ENCODE peak calls at places on chromosomes 7 and 10, in seven cellular contexts. D is upper lobe of right lung, L is RPMI7951, E is sciatic nerve, S is AG20443, K is HS-5, T is GM23338. W is an unnamed sample.

GRCh38 chr10:102791754-102792153 is 45.5 kb downstream of the CYP17A1 start:
- DNase-seq in D (no peak), L (peak), E (no peak), S (no peak), K (no peak), T (no peak), W (peak)

GRCh38 chr10:99421233-99421739 is 9.1 kb downstream of the GOT1 start:
- DNase-seq in D (no peak), L (no peak), E (no peak), S (no peak), K (no peak), T (no peak), W (no peak)

GRCh38 chr7:92747041-92747835 is 89.1 kb downstream of the CDK6 start:
- DNase-seq in D (no peak), L (peak), E (no peak), S (no peak), K (no peak), T (no peak), W (peak)

GRCh38 chr7:134941947-134942346 is 44.4 kb upstream of the AGBL3 start:
- DNase-seq in D (peak), L (no peak), E (no peak), S (no peak), K (no peak), T (peak), W (no peak)

GRCh38 chr7:867406-868188 is 8.8 kb upstream of the GET4 start:
- DNase-seq in D (peak), L (no peak), E (no peak), S (peak), K (no peak), T (no peak), W (peak)

GRCh38 chr7:2209146-2209960 is 23.4 kb downstream of the MAD1L1 start:
- DNase-seq in D (peak), L (peak), E (peak), S (peak), K (no peak), T (peak), W (peak)

GRCh38 chr10:17847586-17848296 is 38.6 kb downstream of the MRC1 start:
- DNase-seq in D (no peak), L (peak), E (no peak), S (peak), K (no peak), T (peak), W (peak)

GRCh38 chr7:101594790-101595189 is 34.3 kb downstream of the MYL10 start:
- DNase-seq in D (no peak), L (peak), E (peak), S (no peak), K (no peak), T (no peak), W (no peak)

GRCh38 chr7:2212906-2213305 is 19.8 kb downstream of the MAD1L1 start:
- DNase-seq in D (peak), L (no peak), E (no peak), S (no peak), K (no peak), T (no peak), W (no peak)

GRCh38 chr10:47360419-47361040 is 12.4 kb downstream of the RBP3 start:
- DNase-seq in D (no peak), L (no peak), E (peak), S (no peak), K (no peak), T (no peak), W (no peak)

GRCh38 chr10:51224610-51225230 is 150.4 kb downstream of the PRKG1 start:
- DNase-seq in D (no peak), L (peak), E (no peak), S (peak), K (peak), T (no peak), W (peak)

GRCh38 chr10:86001521-86001920 is 365.1 kb downstream of the GRID1 start:
- DNase-seq in D (no peak), L (no peak), E (no peak), S (no peak), K (no peak), T (no peak), W (no peak)

GRCh38 chr10:102119417-102120141 is 589 bp downstream of the LDB1 start:
- DNase-seq in D (peak), L (peak), E (peak), S (peak), K (no peak), T (peak), W (peak)

GRCh38 chr7:129401968-129402860 is 32.0 kb upstream of the STRIP2 start:
- DNase-seq in D (no peak), L (peak), E (no peak), S (no peak), K (no peak), T (no peak), W (no peak)

GRCh38 chr7:33903770-33904679 is 1.3 kb upstream of the BMPER start:
- DNase-seq in D (peak), L (peak), E (peak), S (peak), K (peak), T (peak), W (peak)

GRCh38 chr7:41786943-41787342 is 84.1 kb upstream of the INHBA start:
- DNase-seq in D (no peak), L (peak), E (no peak), S (no peak), K (no peak), T (no peak), W (peak)

GRCh38 chr7:92156976-92157375 is 22.0 kb downstream of the LRRD1 start:
- DNase-seq in D (no peak), L (no peak), E (no peak), S (no peak), K (no peak), T (no peak), W (no peak)

GRCh38 chr7:29434405-29434804 is 129.2 kb upstream of the PRR15 start:
- DNase-seq in D (no peak), L (no peak), E (no peak), S (no peak), K (no peak), T (no peak), W (no peak)

GRCh38 chr7:107344799-107345198 is 125.1 kb upstream of the GPR22 start:
- DNase-seq in D (no peak), L (no peak), E (no peak), S (no peak), K (no peak), T (no peak), W (no peak)

GRCh38 chr10:58781873-58782488 is 269.3 kb downstream of the BICC1 start:
- DNase-seq in D (no peak), L (peak), E (no peak), S (peak), K (peak), T (peak), W (peak)

GRCh38 chr10:88897019-88897853 is 17.2 kb downstream of the STAMBPL1 start:
- DNase-seq in D (no peak), L (peak), E (no peak), S (peak), K (no peak), T (no peak), W (peak)

GRCh38 chr10:125316436-125316835 is 156.1 kb upstream of the CTBP2 start:
- DNase-seq in D (no peak), L (no peak), E (no peak), S (no peak), K (no peak), T (no peak), W (no peak)

GRCh38 chr7:86968618-86969017 is 90.8 kb downstream of the ELAPOR2 start:
- DNase-seq in D (no peak), L (no peak), E (no peak), S (no peak), K (no peak), T (no peak), W (peak)

GRCh38 chr10:80136134-80136571 is 3.6 kb downstream of the PLAC9 start:
- DNase-seq in D (peak), L (peak), E (peak), S (peak), K (no peak), T (peak), W (peak)

GRCh38 chr7:44505595-44505994 is 15.1 kb upstream of the NUDCD3 start:
- DNase-seq in D (no peak), L (peak), E (no peak), S (no peak), K (no peak), T (no peak), W (no peak)

GRCh38 chr10:43206391-43207235 is 60.3 kb downstream of the RASGEF1A start:
- DNase-seq in D (peak), L (no peak), E (peak), S (no peak), K (no peak), T (no peak), W (no peak)

GRCh38 chr7:143882611-143883078 is 19.3 kb downstream of the TCAF1 start:
- DNase-seq in D (peak), L (peak), E (peak), S (peak), K (no peak), T (peak), W (peak)

GRCh38 chr7:23787272-23787671 is 77.3 kb downstream of the STK31 start:
- DNase-seq in D (no peak), L (no peak), E (no peak), S (no peak), K (no peak), T (peak), W (no peak)

GRCh38 chr7:80063855-80064254 is 70.8 kb upstream of the GNAI1 start:
- DNase-seq in D (no peak), L (no peak), E (no peak), S (no peak), K (no peak), T (no peak), W (no peak)

GRCh38 chr7:716636-717035 is 9.9 kb upstream of the DNAAF5 start:
- DNase-seq in D (no peak), L (no peak), E (peak), S (peak), K (no peak), T (no peak), W (no peak)

GRCh38 chr7:7971308-7972040 is 2.9 kb downstream of the GLCCI1 start:
- DNase-seq in D (no peak), L (no peak), E (no peak), S (no peak), K (no peak), T (no peak), W (no peak)

GRCh38 chr7:69803699-69804516 is 205.6 kb downstream of the AUTS2 start:
- DNase-seq in D (no peak), L (no peak), E (no peak), S (no peak), K (no peak), T (no peak), W (no peak)

GRCh38 chr10:103816431-103816830 is 38.9 kb downstream of the SH3PXD2A start:
- DNase-seq in D (no peak), L (peak), E (no peak), S (no peak), K (no peak), T (no peak), W (no peak)

GRCh38 chr7:4714161-4714700 is 32.1 kb downstream of the FOXK1 start:
- DNase-seq in D (no peak), L (no peak), E (no peak), S (no peak), K (no peak), T (no peak), W (no peak)

GRCh38 chr7:92133737-92134270 is 473 bp downstream of the CYP51A1 start:
- DNase-seq in D (peak), L (peak), E (peak), S (peak), K (peak), T (peak), W (peak)

GRCh38 chr7:49513939-49514338 is 259.5 kb upstream of the VWC2 start:
- DNase-seq in D (no peak), L (no peak), E (no peak), S (no peak), K (no peak), T (no peak), W (no peak)

W was measured in AG08395.